ENCODE peak calls at places on chromosomes 3 and 15, in four cellular contexts. One of them, this sample, is unnamed.

GRCh38 chr3:118525096-118525495 is 509.6 kb downstream of the IGSF11 start:
- DNase-seq in GM13976: no peak
- DNase-seq in NCI-H460: no peak
- DNase-seq in smooth muscle cell of the brain vasculature: no peak
- DNase-seq in this sample: no peak

GRCh38 chr3:124774305-124774673 is 44.0 kb downstream of the UMPS start:
- DNase-seq in GM13976: no peak
- DNase-seq in NCI-H460: no peak
- DNase-seq in smooth muscle cell of the brain vasculature: no peak
- DNase-seq in this sample: peak

GRCh38 chr3:56839784-56840724 is 38.3 kb upstream of the ARHGEF3 start:
- DNase-seq in GM13976: no peak
- DNase-seq in NCI-H460: no peak
- DNase-seq in smooth muscle cell of the brain vasculature: no peak
- DNase-seq in this sample: no peak

GRCh38 chr3:182713743-182714517 is 79.4 kb upstream of the ATP11B start:
- DNase-seq in GM13976: peak
- DNase-seq in NCI-H460: peak
- DNase-seq in smooth muscle cell of the brain vasculature: peak
- DNase-seq in this sample: peak

GRCh38 chr3:10583798-10584708 is 78.7 kb upstream of the ATP2B2 start:
- DNase-seq in GM13976: no peak
- DNase-seq in NCI-H460: no peak
- DNase-seq in smooth muscle cell of the brain vasculature: no peak
- DNase-seq in this sample: no peak

GRCh38 chr15:63434567-63435219 is 53.0 kb upstream of the CA12 start:
- DNase-seq in GM13976: no peak
- DNase-seq in NCI-H460: no peak
- DNase-seq in smooth muscle cell of the brain vasculature: no peak
- DNase-seq in this sample: no peak

GRCh38 chr3:45320986-45321385 is 67.4 kb upstream of the LARS2 start:
- DNase-seq in GM13976: no peak
- DNase-seq in NCI-H460: no peak
- DNase-seq in smooth muscle cell of the brain vasculature: no peak
- DNase-seq in this sample: no peak

GRCh38 chr3:187212705-187213104 is 15.4 kb downstream of the RTP1 start:
- DNase-seq in GM13976: no peak
- DNase-seq in NCI-H460: no peak
- DNase-seq in smooth muscle cell of the brain vasculature: no peak
- DNase-seq in this sample: no peak

GRCh38 chr15:70530503-70530902 is 232.9 kb downstream of the UACA start:
- DNase-seq in GM13976: no peak
- DNase-seq in NCI-H460: no peak
- DNase-seq in smooth muscle cell of the brain vasculature: no peak
- DNase-seq in this sample: no peak

GRCh38 chr3:46479021-46479420 is 14.3 kb upstream of the LTF start:
- DNase-seq in GM13976: no peak
- DNase-seq in NCI-H460: no peak
- DNase-seq in smooth muscle cell of the brain vasculature: no peak
- DNase-seq in this sample: no peak

This sample was measured in HuH-7.5.